ENCODE peak calls at places on chromosome 13, in eight cellular contexts. One of them, this sample, is unnamed.

GRCh38 chr13:32682130-32682529 is 95.9 kb downstream of the PDS5B start:
- DNase-seq in fibroblast of mammary gland: no peak
- DNase-seq in fibroblast of lung: no peak
- DNase-seq in dorsolateral prefrontal cortex: no peak
- DNase-seq in RPMI7951: no peak
- DNase-seq in germinal center: no peak
- DNase-seq in substantia nigra: no peak
- DNase-seq in PC-3: no peak
- DNase-seq in this sample: no peak

GRCh38 chr13:113489549-113490495 is 689 bp downstream of the DCUN1D2 start:
- DNase-seq in substantia nigra: no peak
- DNase-seq in PC-3: peak
- DNase-seq in germinal center: peak
- DNase-seq in fibroblast of mammary gland: peak
- DNase-seq in RPMI7951: peak
- DNase-seq in dorsolateral prefrontal cortex: no peak
- DNase-seq in fibroblast of lung: peak
- DNase-seq in this sample: no peak

GRCh38 chr13:38535271-38535670 is 151.6 kb upstream of the FREM2 start:
- DNase-seq in PC-3: no peak
- DNase-seq in RPMI7951: no peak
- DNase-seq in germinal center: no peak
- DNase-seq in fibroblast of mammary gland: no peak
- DNase-seq in substantia nigra: no peak
- DNase-seq in fibroblast of lung: no peak
- DNase-seq in dorsolateral prefrontal cortex: no peak
- DNase-seq in this sample: no peak

GRCh38 chr13:96034662-96035061 is 18.5 kb downstream of the UGGT2 start:
- DNase-seq in PC-3: no peak
- DNase-seq in germinal center: no peak
- DNase-seq in dorsolateral prefrontal cortex: no peak
- DNase-seq in substantia nigra: no peak
- DNase-seq in fibroblast of mammary gland: no peak
- DNase-seq in fibroblast of lung: no peak
- DNase-seq in RPMI7951: no peak
- DNase-seq in this sample: no peak

GRCh38 chr13:66102864-66103263 is 1127.3 kb downstream of the PCDH9 start:
- DNase-seq in substantia nigra: no peak
- DNase-seq in fibroblast of mammary gland: no peak
- DNase-seq in RPMI7951: no peak
- DNase-seq in fibroblast of lung: no peak
- DNase-seq in dorsolateral prefrontal cortex: no peak
- DNase-seq in germinal center: no peak
- DNase-seq in PC-3: no peak
- DNase-seq in this sample: no peak

GRCh38 chr13:111115841-111116500 is 861 bp downstream of the ARHGEF7 start:
- DNase-seq in substantia nigra: no peak
- DNase-seq in fibroblast of lung: peak
- DNase-seq in RPMI7951: peak
- DNase-seq in fibroblast of mammary gland: peak
- DNase-seq in dorsolateral prefrontal cortex: no peak
- DNase-seq in PC-3: peak
- DNase-seq in germinal center: no peak
- DNase-seq in this sample: peak

GRCh38 chr13:20546559-20546958 is 20.4 kb upstream of the IFT88 start:
- DNase-seq in RPMI7951: no peak
- DNase-seq in dorsolateral prefrontal cortex: no peak
- DNase-seq in fibroblast of mammary gland: no peak
- DNase-seq in PC-3: no peak
- DNase-seq in substantia nigra: no peak
- DNase-seq in fibroblast of lung: no peak
- DNase-seq in germinal center: no peak
- DNase-seq in this sample: no peak

GRCh38 chr13:76875256-76875655 is 10.9 kb downstream of the KCTD12 start:
- DNase-seq in RPMI7951: no peak
- DNase-seq in dorsolateral prefrontal cortex: no peak
- DNase-seq in germinal center: no peak
- DNase-seq in PC-3: no peak
- DNase-seq in substantia nigra: no peak
- DNase-seq in fibroblast of lung: peak
- DNase-seq in fibroblast of mammary gland: no peak
- DNase-seq in this sample: no peak

GRCh38 chr13:104286566-104287290 is 1220.5 kb upstream of the SLC10A2 start:
- DNase-seq in germinal center: no peak
- DNase-seq in fibroblast of mammary gland: no peak
- DNase-seq in PC-3: peak
- DNase-seq in RPMI7951: no peak
- DNase-seq in dorsolateral prefrontal cortex: no peak
- DNase-seq in fibroblast of lung: no peak
- DNase-seq in substantia nigra: no peak
- DNase-seq in this sample: no peak

GRCh38 chr13:23344923-23345322 is 88.6 kb downstream of the SACS start:
- DNase-seq in RPMI7951: no peak
- DNase-seq in germinal center: no peak
- DNase-seq in fibroblast of mammary gland: no peak
- DNase-seq in PC-3: no peak
- DNase-seq in dorsolateral prefrontal cortex: no peak
- DNase-seq in substantia nigra: no peak
- DNase-seq in fibroblast of lung: peak
- DNase-seq in this sample: no peak

GRCh38 chr13:46964789-46965527 is 68.1 kb upstream of the HTR2A start:
- DNase-seq in PC-3: peak
- DNase-seq in germinal center: no peak
- DNase-seq in fibroblast of mammary gland: peak
- DNase-seq in RPMI7951: peak
- DNase-seq in dorsolateral prefrontal cortex: no peak
- DNase-seq in substantia nigra: no peak
- DNase-seq in fibroblast of lung: peak
- DNase-seq in this sample: no peak

This sample was measured in left ventricle myocardium superior.